ENCODE peak calls at places on chromosomes 4 and X, in eight cellular contexts. One of them, this sample, is unnamed.

GRCh38 chr4:173057906-173058305 is 110.7 kb upstream of the GALNT7 start:
- DNase-seq in skeletal muscle cell: no peak
- DNase-seq in upper lobe of right lung: no peak
- DNase-seq in body of pancreas: no peak
- DNase-seq in CD8-positive, alpha-beta memory T cell: no peak
- DNase-seq in coronary artery: no peak
- DNase-seq in cardiac fibroblast: no peak
- DNase-seq in psoas muscle: no peak
- DNase-seq in this sample: no peak

GRCh38 chr4:123937612-123938011 is 541.0 kb downstream of the SPRY1 start:
- DNase-seq in skeletal muscle cell: no peak
- DNase-seq in CD8-positive, alpha-beta memory T cell: no peak
- DNase-seq in coronary artery: no peak
- DNase-seq in cardiac fibroblast: no peak
- DNase-seq in psoas muscle: no peak
- DNase-seq in upper lobe of right lung: no peak
- DNase-seq in body of pancreas: no peak
- DNase-seq in this sample: no peak

GRCh38 chr4:26326791-26327190 is 6.0 kb downstream of the RBPJ start:
- DNase-seq in cardiac fibroblast: peak; percentile 71
- DNase-seq in body of pancreas: no peak
- DNase-seq in CD8-positive, alpha-beta memory T cell: no peak
- DNase-seq in skeletal muscle cell: peak; percentile 84
- DNase-seq in coronary artery: no peak
- DNase-seq in psoas muscle: no peak
- DNase-seq in upper lobe of right lung: no peak
- DNase-seq in this sample: peak; percentile 80

GRCh38 chrX:119417842-119418241 is 18.7 kb downstream of the SLC25A43 start:
- DNase-seq in coronary artery: no peak
- DNase-seq in upper lobe of right lung: no peak
- DNase-seq in CD8-positive, alpha-beta memory T cell: no peak
- DNase-seq in body of pancreas: no peak
- DNase-seq in skeletal muscle cell: no peak
- DNase-seq in cardiac fibroblast: peak; percentile 17
- DNase-seq in psoas muscle: no peak
- DNase-seq in this sample: no peak

GRCh38 chrX:23503835-23504539 is 163.3 kb upstream of the PRDX4 start:
- DNase-seq in psoas muscle: peak; percentile 81
- DNase-seq in coronary artery: peak; percentile 86
- DNase-seq in cardiac fibroblast: peak; percentile 74
- DNase-seq in upper lobe of right lung: peak; percentile 78
- DNase-seq in CD8-positive, alpha-beta memory T cell: no peak
- DNase-seq in skeletal muscle cell: peak; percentile 80
- DNase-seq in body of pancreas: peak; percentile 93
- DNase-seq in this sample: peak; percentile 16

GRCh38 chr4:154559141-154559841 is 3.5 kb upstream of the FGB start:
- DNase-seq in coronary artery: no peak
- DNase-seq in body of pancreas: peak; percentile 28
- DNase-seq in skeletal muscle cell: peak; percentile 16
- DNase-seq in psoas muscle: no peak
- DNase-seq in CD8-positive, alpha-beta memory T cell: no peak
- DNase-seq in upper lobe of right lung: no peak
- DNase-seq in cardiac fibroblast: peak; percentile 63
- DNase-seq in this sample: peak; percentile 59

GRCh38 chr4:123892997-123893745 is 496.6 kb downstream of the SPRY1 start:
- DNase-seq in skeletal muscle cell: no peak
- DNase-seq in upper lobe of right lung: no peak
- DNase-seq in psoas muscle: no peak
- DNase-seq in CD8-positive, alpha-beta memory T cell: no peak
- DNase-seq in coronary artery: no peak
- DNase-seq in body of pancreas: no peak
- DNase-seq in cardiac fibroblast: peak; percentile 93
- DNase-seq in this sample: peak; percentile 90

GRCh38 chr4:55866973-55867574 is 13.6 kb downstream of the EXOC1 start:
- DNase-seq in psoas muscle: no peak
- DNase-seq in coronary artery: no peak
- DNase-seq in body of pancreas: peak; percentile 52
- DNase-seq in CD8-positive, alpha-beta memory T cell: peak; percentile 47
- DNase-seq in cardiac fibroblast: peak; percentile 81
- DNase-seq in upper lobe of right lung: no peak
- DNase-seq in skeletal muscle cell: peak; percentile 30
- DNase-seq in this sample: peak; percentile 79

GRCh38 chr4:183905593-183906485 is 732 bp downstream of the STOX2 start:
- DNase-seq in coronary artery: no peak
- DNase-seq in CD8-positive, alpha-beta memory T cell: no peak
- DNase-seq in cardiac fibroblast: peak; percentile 36
- DNase-seq in body of pancreas: peak; percentile 52
- DNase-seq in upper lobe of right lung: peak; percentile 67
- DNase-seq in skeletal muscle cell: no peak
- DNase-seq in psoas muscle: peak; percentile 65
- DNase-seq in this sample: peak; percentile 13

GRCh38 chr4:167469436-167469835 is 235.1 kb upstream of the SPOCK3 start:
- DNase-seq in upper lobe of right lung: no peak
- DNase-seq in CD8-positive, alpha-beta memory T cell: no peak
- DNase-seq in coronary artery: no peak
- DNase-seq in psoas muscle: no peak
- DNase-seq in cardiac fibroblast: no peak
- DNase-seq in skeletal muscle cell: no peak
- DNase-seq in body of pancreas: no peak
- DNase-seq in this sample: no peak

GRCh38 chrX:139803224-139803623 is 95.3 kb upstream of the MCF2 start:
- DNase-seq in skeletal muscle cell: no peak
- DNase-seq in CD8-positive, alpha-beta memory T cell: no peak
- DNase-seq in cardiac fibroblast: no peak
- DNase-seq in coronary artery: no peak
- DNase-seq in upper lobe of right lung: no peak
- DNase-seq in psoas muscle: no peak
- DNase-seq in body of pancreas: no peak
- DNase-seq in this sample: no peak

GRCh38 chr4:48121180-48121579 is 12.9 kb downstream of the TXK start:
- DNase-seq in coronary artery: no peak
- DNase-seq in skeletal muscle cell: no peak
- DNase-seq in upper lobe of right lung: no peak
- DNase-seq in psoas muscle: no peak
- DNase-seq in cardiac fibroblast: no peak
- DNase-seq in body of pancreas: no peak
- DNase-seq in CD8-positive, alpha-beta memory T cell: no peak
- DNase-seq in this sample: no peak

DNA sequence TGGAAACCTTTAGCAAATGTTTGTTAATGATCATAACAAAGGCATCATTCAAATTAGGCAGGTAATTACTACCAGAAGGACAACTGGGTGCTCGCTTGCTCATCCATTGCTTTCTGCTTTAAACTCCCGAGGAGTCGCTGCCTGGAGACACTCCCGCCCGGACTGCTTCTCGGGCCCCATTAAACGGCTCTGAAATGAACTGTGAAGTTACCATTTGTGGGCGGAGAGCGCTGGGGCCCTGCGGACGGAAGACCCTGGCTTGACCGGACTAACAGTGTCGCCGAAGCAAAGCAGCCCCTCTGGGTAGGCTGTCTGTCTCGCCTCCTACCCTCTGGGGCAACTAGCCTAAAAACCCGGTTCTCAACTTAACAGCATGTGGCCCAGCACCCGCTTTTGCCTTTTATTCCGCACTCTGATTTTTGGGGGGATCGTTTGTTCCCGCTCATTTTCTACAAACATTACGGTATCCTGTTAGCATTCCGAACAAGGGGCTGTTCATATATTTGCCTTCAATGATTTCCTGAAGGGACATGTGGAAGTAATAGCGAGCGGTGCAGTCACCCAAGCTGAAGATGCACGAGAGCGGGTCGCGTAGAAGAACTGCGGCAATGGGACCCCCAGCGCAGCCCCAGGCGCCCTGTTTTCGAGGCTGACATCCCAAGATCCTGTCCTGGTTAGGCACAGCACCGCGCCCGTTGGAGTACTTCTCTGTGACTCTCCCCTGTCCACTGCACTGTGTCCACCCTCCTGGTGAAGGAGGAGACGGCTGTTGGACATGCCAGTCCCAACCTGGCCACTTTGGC is 1.6 kb upstream of the PDGFRA start:
- DNase-seq in CD8-positive, alpha-beta memory T cell: no peak
- DNase-seq in skeletal muscle cell: no peak
- DNase-seq in psoas muscle: no peak
- DNase-seq in coronary artery: no peak
- DNase-seq in upper lobe of right lung: no peak
- DNase-seq in cardiac fibroblast: peak; percentile 70
- DNase-seq in body of pancreas: no peak
- DNase-seq in this sample: peak; percentile 80
- H3K4me3 ChIP-seq in CD8-positive, alpha-beta memory T cell: no peak overlapping the region
- H3K4me3 ChIP-seq in skeletal muscle cell: peak overlapping the region; percentile 78
- H3K4me3 ChIP-seq in psoas muscle: peak overlapping the region; percentile 58
- H3K4me3 ChIP-seq in coronary artery: peak overlapping the region; percentile 81
- H3K4me3 ChIP-seq in upper lobe of right lung: peak overlapping the region; percentile 49
- H3K4me3 ChIP-seq in cardiac fibroblast: peak overlapping the region; percentile 82
- H3K4me3 ChIP-seq in body of pancreas: no peak overlapping the region
- H3K4me3 ChIP-seq in this sample: peak overlapping the region; percentile 79

DNA sequence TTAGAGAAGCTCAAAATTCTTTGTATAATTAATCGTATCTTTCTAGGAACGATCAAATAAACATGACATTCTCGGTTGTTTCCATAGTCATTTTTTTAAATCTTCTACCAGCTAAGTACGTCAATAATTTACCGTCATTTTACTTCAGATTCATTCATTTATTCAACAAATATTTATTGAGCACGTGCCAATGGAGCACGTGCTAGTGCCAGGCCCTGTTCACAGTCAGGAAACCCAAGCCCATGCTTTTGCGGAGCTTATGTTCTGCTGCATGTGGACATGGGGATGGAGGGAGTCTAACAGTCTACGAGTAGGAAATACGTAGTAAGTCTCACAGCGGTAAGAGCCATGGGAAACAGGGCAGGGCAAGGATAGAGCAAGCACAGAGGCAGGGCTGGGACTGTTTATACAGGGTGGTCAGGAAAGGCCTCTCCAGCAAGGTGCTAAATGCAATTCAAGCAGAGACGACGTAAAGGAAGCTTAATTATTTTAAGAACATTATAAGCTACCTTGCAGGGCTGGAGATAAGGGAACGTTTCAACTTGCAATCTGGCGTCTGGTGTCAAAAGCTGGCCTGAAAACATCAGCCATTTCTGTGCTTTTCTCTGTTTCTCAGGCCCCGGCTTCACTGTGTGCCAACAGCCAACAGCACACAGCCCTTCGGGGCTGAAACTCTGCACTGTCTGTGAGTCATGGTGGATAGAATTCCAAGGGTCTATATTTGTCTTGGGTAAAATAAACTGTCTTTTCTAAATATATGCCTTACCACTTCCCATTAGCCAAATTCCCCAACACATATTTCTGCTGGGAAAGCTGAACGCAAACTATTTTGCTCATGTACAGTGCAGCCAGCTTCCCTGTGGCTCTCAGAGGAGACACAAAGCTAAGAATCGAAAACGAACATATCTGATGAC is 517.0 kb upstream of the ZFP42 start:
- DNase-seq in cardiac fibroblast: peak; percentile 6
- DNase-seq in skeletal muscle cell: peak; percentile 49
- DNase-seq in upper lobe of right lung: no peak
- DNase-seq in CD8-positive, alpha-beta memory T cell: no peak
- DNase-seq in body of pancreas: no peak
- DNase-seq in psoas muscle: no peak
- DNase-seq in coronary artery: peak; percentile 80
- DNase-seq in this sample: peak; percentile 86
- H3K4me3 ChIP-seq in cardiac fibroblast: no peak overlapping the region
- H3K4me3 ChIP-seq in skeletal muscle cell: no peak overlapping the region
- H3K4me3 ChIP-seq in upper lobe of right lung: no peak overlapping the region
- H3K4me3 ChIP-seq in CD8-positive, alpha-beta memory T cell: no peak overlapping the region
- H3K4me3 ChIP-seq in body of pancreas: no peak overlapping the region
- H3K4me3 ChIP-seq in psoas muscle: no peak overlapping the region
- H3K4me3 ChIP-seq in coronary artery: peak overlapping the region; percentile 14
- H3K4me3 ChIP-seq in this sample: no peak overlapping the region

DNA sequence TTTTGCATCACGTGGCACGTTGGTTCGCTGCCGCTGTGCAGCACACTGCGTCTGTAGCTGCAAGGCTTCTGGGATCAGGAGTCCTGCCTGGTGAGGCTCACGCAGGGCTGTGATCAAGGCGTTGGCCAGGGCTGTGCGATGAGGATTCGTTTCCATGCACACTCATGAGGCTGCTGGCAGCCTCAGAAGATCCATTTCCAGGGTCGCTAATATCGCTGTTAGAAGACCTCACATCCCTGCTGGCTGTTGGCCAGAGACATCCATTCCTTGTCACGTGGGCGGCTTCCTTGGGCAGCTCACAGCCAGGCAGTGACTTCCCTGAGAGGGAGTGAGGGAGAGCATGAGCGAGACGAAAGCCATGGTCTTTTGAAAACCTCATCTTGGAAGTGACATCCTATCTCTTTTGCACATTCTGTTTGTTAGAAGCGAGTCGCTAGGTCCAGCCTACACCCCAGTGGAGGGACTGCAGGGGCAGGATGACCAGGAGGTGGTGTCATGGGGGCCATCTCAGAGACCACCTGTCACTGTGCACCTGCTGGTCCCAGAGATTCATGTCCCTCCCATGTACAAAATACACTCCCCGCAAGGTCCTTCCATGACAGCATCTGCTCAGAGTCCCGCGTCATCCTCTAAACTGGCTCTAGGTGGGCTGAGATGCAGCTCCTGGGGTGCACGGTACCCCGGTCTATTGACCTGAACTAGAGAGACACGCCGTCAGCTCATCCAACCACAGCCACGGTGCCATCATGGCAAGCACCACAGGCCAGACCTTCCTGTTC is 12.2 kb downstream of the RGS12 start:
- DNase-seq in upper lobe of right lung: peak; percentile 56
- DNase-seq in cardiac fibroblast: peak; percentile 55
- DNase-seq in body of pancreas: no peak
- DNase-seq in CD8-positive, alpha-beta memory T cell: no peak
- DNase-seq in psoas muscle: no peak
- DNase-seq in coronary artery: peak; percentile 74
- DNase-seq in skeletal muscle cell: no peak
- DNase-seq in this sample: peak; percentile 39
- H3K4me3 ChIP-seq in upper lobe of right lung: no peak overlapping the region
- H3K4me3 ChIP-seq in cardiac fibroblast: peak overlapping the region; percentile 11
- H3K4me3 ChIP-seq in body of pancreas: no peak overlapping the region
- H3K4me3 ChIP-seq in CD8-positive, alpha-beta memory T cell: no peak overlapping the region
- H3K4me3 ChIP-seq in psoas muscle: no peak overlapping the region
- H3K4me3 ChIP-seq in coronary artery: peak overlapping the region; percentile 54
- H3K4me3 ChIP-seq in skeletal muscle cell: peak overlapping the region; percentile 11
- H3K4me3 ChIP-seq in this sample: no peak overlapping the region

GRCh38 chrX:49192722-49193328 is 6.7 kb upstream of the PRICKLE3 start:
- DNase-seq in CD8-positive, alpha-beta memory T cell: no peak
- DNase-seq in coronary artery: no peak
- DNase-seq in upper lobe of right lung: no peak
- DNase-seq in body of pancreas: peak; percentile 29
- DNase-seq in psoas muscle: no peak
- DNase-seq in cardiac fibroblast: peak; percentile 53
- DNase-seq in skeletal muscle cell: no peak
- DNase-seq in this sample: no peak

GRCh38 chrX:49193542-49193964 is 6.4 kb downstream of the SYP start:
- DNase-seq in psoas muscle: no peak
- DNase-seq in body of pancreas: no peak
- DNase-seq in upper lobe of right lung: no peak
- DNase-seq in cardiac fibroblast: no peak
- DNase-seq in skeletal muscle cell: no peak
- DNase-seq in CD8-positive, alpha-beta memory T cell: no peak
- DNase-seq in coronary artery: no peak
- DNase-seq in this sample: no peak

GRCh38 chrX:49188468-49189076 is 2.4 kb upstream of the PRICKLE3 start:
- DNase-seq in coronary artery: no peak
- DNase-seq in body of pancreas: no peak
- DNase-seq in psoas muscle: no peak
- DNase-seq in cardiac fibroblast: no peak
- DNase-seq in CD8-positive, alpha-beta memory T cell: no peak
- DNase-seq in skeletal muscle cell: no peak
- DNase-seq in upper lobe of right lung: no peak
- DNase-seq in this sample: no peak

GRCh38 chrX:49191033-49191871 is 5.1 kb upstream of the PRICKLE3 start:
- DNase-seq in upper lobe of right lung: peak; percentile 93
- DNase-seq in cardiac fibroblast: peak; percentile 100
- DNase-seq in psoas muscle: peak; percentile 93
- DNase-seq in skeletal muscle cell: peak; percentile 99
- DNase-seq in coronary artery: peak; percentile 95
- DNase-seq in body of pancreas: peak; percentile 97
- DNase-seq in CD8-positive, alpha-beta memory T cell: peak; percentile 91
- DNase-seq in this sample: peak; percentile 99

GRCh38 chrX:49190783-49191032 is 4.5 kb upstream of the PRICKLE3 start:
- DNase-seq in psoas muscle: no peak
- DNase-seq in upper lobe of right lung: no peak
- DNase-seq in skeletal muscle cell: no peak
- DNase-seq in body of pancreas: no peak
- DNase-seq in coronary artery: peak; percentile 93
- DNase-seq in cardiac fibroblast: no peak
- DNase-seq in CD8-positive, alpha-beta memory T cell: no peak
- DNase-seq in this sample: no peak
- H3K4me3 ChIP-seq in psoas muscle: peak overlapping the region; percentile 61
- H3K4me3 ChIP-seq in upper lobe of right lung: peak overlapping the region; percentile 50
- H3K4me3 ChIP-seq in skeletal muscle cell: peak overlapping the region; percentile 46
- H3K4me3 ChIP-seq in body of pancreas: no peak overlapping the region
- H3K4me3 ChIP-seq in coronary artery: peak overlapping the region; percentile 69
- H3K4me3 ChIP-seq in cardiac fibroblast: peak overlapping the region; percentile 47
- H3K4me3 ChIP-seq in CD8-positive, alpha-beta memory T cell: peak overlapping the region; percentile 29
- H3K4me3 ChIP-seq in this sample: peak overlapping the region; percentile 54